ENCODE peak calls at places on chromosomes 7 and 10, in six cellular contexts. F is CD4-positive, alpha-beta memory T cell; P is ovary; D is fibroblast of lung; W is AG04450; H is OCI-LY7. C is an unnamed sample.

GRCh38 chr10:124403548-124403947 is 15.2 kb downstream of the OAT start:
- DNase-seq in W (peak; percentile 45), F (peak; percentile 68), D (peak; percentile 86), P (no peak), H (peak; percentile 94), C (no peak)

GRCh38 chr7:15571303-15571878 is 9.6 kb upstream of the AGMO start:
- DNase-seq in P (no peak), H (no peak), F (no peak), W (no peak), D (peak; percentile 43), C (no peak)

GRCh38 chr10:34290412-34291082 is 524.5 kb downstream of the PARD3 start:
- DNase-seq in P (no peak), F (no peak), H (no peak), W (peak; percentile 65), D (peak; percentile 98), C (no peak)

GRCh38 chr10:88271736-88272135 is 311.4 kb downstream of the RNLS start:
- DNase-seq in P (no peak), H (no peak), F (no peak), D (peak; percentile 42), W (no peak), C (no peak)

GRCh38 chr7:134708692-134709091 is 62.0 kb downstream of the BPGM start:
- DNase-seq in W (no peak), H (no peak), F (no peak), D (no peak), P (no peak), C (no peak)

GRCh38 chr10:101816375-101816773 is 1.9 kb downstream of the OGA start:
- DNase-seq in H (no peak), P (no peak), D (no peak), F (no peak), W (no peak), C (no peak)

GRCh38 chr10:73211106-73211811 is 35.8 kb downstream of the DNAJC9 start:
- DNase-seq in W (no peak), H (no peak), D (no peak), P (no peak), F (no peak), C (no peak)

GRCh38 chr10:43227911-43228782 is 38.7 kb downstream of the RASGEF1A start:
- DNase-seq in F (no peak), H (no peak), P (peak; percentile 6), D (no peak), W (no peak), C (no peak)

GRCh38 chr10:102710604-102711003 is 3.6 kb downstream of the ARL3 start:
- DNase-seq in H (no peak), W (peak; percentile 66), D (peak; percentile 85), P (no peak), F (peak; percentile 9), C (no peak)

GRCh38 chr10:12635127-12635541 is 285.8 kb downstream of the CAMK1D start:
- DNase-seq in D (no peak), H (no peak), F (peak; percentile 32), W (no peak), P (no peak), C (no peak)

GRCh38 chr7:130365093-130365492 is 15.2 kb upstream of the CPA1 start:
- DNase-seq in F (no peak), P (no peak), W (no peak), D (no peak), H (no peak), C (no peak)

GRCh38 chr10:26780793-26781601 is 79.8 kb downstream of the ABI1 start:
- DNase-seq in H (peak; percentile 28), D (peak; percentile 59), W (peak; percentile 54), F (no peak), P (no peak), C (no peak)

GRCh38 chr7:8303904-8304528 is 42.0 kb upstream of the ICA1 start:
- DNase-seq in H (no peak), W (no peak), F (no peak), D (no peak), P (no peak), C (no peak)

GRCh38 chr7:14761506-14762296 is 140.8 kb downstream of the DGKB start:
- DNase-seq in P (peak; percentile 21), H (no peak), F (no peak), W (peak; percentile 66), D (peak; percentile 86), C (no peak)

GRCh38 chr7:150378115-150378852 is 846 bp upstream of the ZNF775 start:
- DNase-seq in D (peak; percentile 57), H (peak; percentile 65), F (peak; percentile 32), P (peak; percentile 67), W (peak; percentile 20), C (peak; percentile 31)

GRCh38 chr10:32210306-32211045 is 136.5 kb downstream of the EPC1 start:
- DNase-seq in H (peak; percentile 34), P (no peak), W (no peak), F (no peak), D (peak; percentile 72), C (no peak)

GRCh38 chr10:83373659-83374058 is 765.6 kb upstream of the GHITM start:
- DNase-seq in D (no peak), H (peak; percentile 28), F (no peak), P (no peak), W (no peak), C (no peak)

GRCh38 chr7:8481752-8482446 is 48.5 kb downstream of the NXPH1 start:
- DNase-seq in D (no peak), W (no peak), P (no peak), F (no peak), H (no peak), C (no peak)

GRCh38 chr7:74354009-74354408 is 64.8 kb downstream of the CLIP2 start:
- DNase-seq in D (no peak), W (no peak), H (no peak), F (no peak), P (no peak), C (no peak)

GRCh38 chr10:77311186-77311585 is 326.4 kb downstream of the KCNMA1 start:
- DNase-seq in P (no peak), F (no peak), W (no peak), D (no peak), H (no peak), C (no peak)

GRCh38 chr7:149289856-149290255 is 27.9 kb downstream of the ZNF783 start:
- DNase-seq in H (no peak), F (no peak), P (no peak), D (no peak), W (no peak), C (no peak)

GRCh38 chr10:71512794-71513379 is 116.2 kb downstream of the CDH23 start:
- DNase-seq in D (no peak), F (no peak), P (no peak), W (no peak), H (no peak), C (no peak)

GRCh38 chr7:127107601-127108007 is 145.1 kb downstream of the GRM8 start:
- DNase-seq in W (peak; percentile 1), D (peak; percentile 33), H (peak; percentile 58), F (peak; percentile 29), P (no peak), C (no peak)

GRCh38 chr7:23450518-23450917 is 19.8 kb downstream of the IGF2BP3 start:
- DNase-seq in D (no peak), P (no peak), H (no peak), F (no peak), W (no peak), C (no peak)

GRCh38 chr7:47482013-47482761 is 99.7 kb downstream of the TNS3 start:
- DNase-seq in P (no peak), F (no peak), W (peak; percentile 89), H (no peak), D (peak; percentile 94), C (no peak)
- H3K27ac ChIP-seq in P (no peak overlapping the region), F (no peak overlapping the region), W (peak overlapping the region; percentile 99), H (no peak overlapping the region), D (peak overlapping the region; percentile 94), C (no peak overlapping the region)

DNA sequence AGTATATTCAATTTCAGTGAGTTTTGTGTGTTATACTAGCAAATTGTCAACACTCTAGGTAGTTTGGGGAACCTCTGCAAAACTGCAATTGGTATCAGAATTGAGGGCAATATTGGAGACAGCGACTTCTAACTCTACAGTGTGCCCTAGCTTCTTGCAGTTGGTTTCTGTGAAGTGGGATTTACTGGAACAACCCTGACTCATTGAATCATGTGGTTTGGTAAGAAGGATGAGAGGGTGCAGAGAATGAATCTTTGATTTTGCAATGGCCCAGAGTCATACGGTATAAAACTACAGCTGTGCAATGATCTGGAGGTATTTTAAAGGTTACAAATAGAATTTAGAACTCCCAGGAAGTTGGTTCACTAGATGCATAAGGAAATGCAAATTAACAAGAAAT is 129.1 kb upstream of the PPP1R3A start:
- DNase-seq in P (no peak), F (no peak), D (peak; percentile 85), H (no peak), W (peak; percentile 42), C (no peak)
- H3K27ac ChIP-seq in P (no peak overlapping the region), F (no peak overlapping the region), D (no peak overlapping the region), H (no peak overlapping the region), W (no peak overlapping the region), C (no peak overlapping the region)

GRCh38 chr10:36722777-36723176 is 402.6 kb upstream of the ANKRD30A start:
- DNase-seq in P (no peak), W (no peak), H (no peak), D (no peak), F (no peak), C (no peak)

GRCh38 chr10:36721851-36722250 is 403.5 kb upstream of the ANKRD30A start:
- DNase-seq in F (no peak), D (no peak), H (no peak), P (no peak), W (no peak), C (no peak)

GRCh38 chr10:36720931-36721330 is 404.5 kb upstream of the ANKRD30A start:
- DNase-seq in P (no peak), H (no peak), D (peak; percentile 18), F (no peak), W (no peak), C (no peak)

GRCh38 chr10:36730316-36730715 is 395.1 kb upstream of the ANKRD30A start:
- DNase-seq in F (no peak), D (no peak), W (no peak), H (no peak), P (no peak), C (no peak)

DNA sequence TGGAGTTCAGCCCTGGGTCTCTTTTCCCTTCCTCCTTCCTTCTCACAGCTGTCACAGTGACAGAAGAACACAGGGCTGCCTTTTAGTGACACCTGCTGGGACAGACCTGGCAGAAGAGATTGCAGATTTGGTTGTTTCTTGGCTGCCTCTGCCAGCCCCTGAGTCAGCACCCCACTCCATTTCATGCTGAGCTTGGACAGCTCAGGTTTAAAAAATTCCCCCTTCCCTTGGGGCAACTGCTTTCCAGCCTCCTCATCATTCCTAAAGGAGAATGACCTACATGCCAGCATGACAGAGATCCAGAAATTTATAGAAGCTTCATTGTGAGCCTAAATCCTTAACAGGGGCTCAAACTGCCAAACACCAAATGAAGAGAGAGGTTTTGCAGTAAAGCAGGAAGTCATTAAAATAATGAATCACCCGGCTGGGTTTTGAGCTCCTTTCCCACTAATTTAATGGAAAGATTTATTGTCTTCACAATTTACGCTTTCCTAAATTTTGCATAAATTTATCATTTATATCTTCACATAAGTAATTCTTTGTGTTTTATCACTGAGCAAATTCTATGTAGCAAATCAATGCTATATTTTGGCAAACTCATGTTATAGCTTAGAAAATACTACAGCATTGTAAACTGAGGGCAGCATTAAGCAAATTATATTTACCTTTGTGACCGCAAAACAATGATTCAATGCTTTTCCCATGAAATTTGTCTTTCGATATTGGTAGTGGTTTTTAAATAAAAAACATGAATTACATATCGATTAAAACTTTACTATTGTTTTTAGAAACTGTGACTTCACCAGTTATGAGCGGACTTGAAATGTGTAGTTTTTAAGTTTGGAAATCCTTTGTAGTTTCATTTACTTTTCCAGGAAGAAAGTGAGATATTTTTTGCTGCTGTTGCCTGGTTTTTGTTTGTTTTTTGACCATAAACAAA is 399.5 kb upstream of the ANKRD30A start:
- DNase-seq in F (no peak), D (peak; percentile 69), H (peak; percentile 5), P (no peak), W (peak; percentile 45), C (peak; percentile 13)
- H3K27ac ChIP-seq in F (no peak overlapping the region), D (no peak overlapping the region), H (no peak overlapping the region), P (no peak overlapping the region), W (no peak overlapping the region), C (no peak overlapping the region)

GRCh38 chr10:30736685-30737232 is 107.2 kb upstream of the LYZL2 start:
- DNase-seq in F (no peak), H (no peak), P (no peak), D (peak; percentile 100), W (peak; percentile 99), C (no peak)
- H3K27ac ChIP-seq in F (no peak overlapping the region), H (no peak overlapping the region), P (no peak overlapping the region), D (peak overlapping the region; percentile 77), W (peak overlapping the region; percentile 95), C (no peak overlapping the region)